ENCODE peak calls at places on chromosomes 6 and 20, in ten cellular contexts. One of them, this sample, is unnamed.

GRCh38 chr6:82363368-82364086 is at the start of gene TPBG:
- DNase-seq in AG04449: no peak
- DNase-seq in HepG2: peak
- DNase-seq in A549: peak
- DNase-seq in AG10803: peak
- DNase-seq in astrocyte of the spinal cord: peak
- DNase-seq in right lobe of liver: peak
- DNase-seq in Peyer's patch: peak
- DNase-seq in mesothelial cell of epicardium: peak
- DNase-seq in B cell: no peak
- DNase-seq in this sample: peak

GRCh38 chr6:53659458-53659857 is 6.1 kb downstream of the KLHL31 start:
- DNase-seq in AG04449: no peak
- DNase-seq in HepG2: no peak
- DNase-seq in A549: no peak
- DNase-seq in AG10803: no peak
- DNase-seq in astrocyte of the spinal cord: no peak
- DNase-seq in right lobe of liver: no peak
- DNase-seq in Peyer's patch: no peak
- DNase-seq in mesothelial cell of epicardium: no peak
- DNase-seq in B cell: no peak
- DNase-seq in this sample: no peak

GRCh38 chr6:169763308-169763707 is 11.9 kb downstream of the ERMARD start:
- DNase-seq in AG04449: no peak
- DNase-seq in HepG2: no peak
- DNase-seq in A549: no peak
- DNase-seq in AG10803: no peak
- DNase-seq in astrocyte of the spinal cord: no peak
- DNase-seq in right lobe of liver: peak
- DNase-seq in Peyer's patch: no peak
- DNase-seq in mesothelial cell of epicardium: no peak
- DNase-seq in B cell: no peak
- DNase-seq in this sample: no peak

GRCh38 chr6:43944908-43945777 is 175.1 kb downstream of the VEGFA start:
- DNase-seq in AG04449: no peak
- DNase-seq in HepG2: no peak
- DNase-seq in A549: no peak
- DNase-seq in AG10803: peak
- DNase-seq in astrocyte of the spinal cord: no peak
- DNase-seq in right lobe of liver: no peak
- DNase-seq in Peyer's patch: no peak
- DNase-seq in mesothelial cell of epicardium: no peak
- DNase-seq in B cell: no peak
- DNase-seq in this sample: no peak

GRCh38 chr20:49935746-49936152 is 448 bp upstream of the RNF114 start:
- DNase-seq in AG04449: no peak
- DNase-seq in HepG2: no peak
- DNase-seq in A549: no peak
- DNase-seq in AG10803: no peak
- DNase-seq in astrocyte of the spinal cord: no peak
- DNase-seq in right lobe of liver: peak
- DNase-seq in Peyer's patch: no peak
- DNase-seq in mesothelial cell of epicardium: no peak
- DNase-seq in B cell: no peak
- DNase-seq in this sample: no peak

GRCh38 chr6:151675746-151676459 is 131.6 kb upstream of the ESR1 start:
- DNase-seq in AG04449: no peak
- DNase-seq in HepG2: peak
- DNase-seq in A549: peak
- DNase-seq in AG10803: no peak
- DNase-seq in astrocyte of the spinal cord: peak
- DNase-seq in right lobe of liver: peak
- DNase-seq in Peyer's patch: peak
- DNase-seq in mesothelial cell of epicardium: no peak
- DNase-seq in B cell: peak
- DNase-seq in this sample: no peak

GRCh38 chr6:5379647-5380242 is 118.4 kb downstream of the FARS2 start:
- DNase-seq in AG04449: no peak
- DNase-seq in HepG2: peak
- DNase-seq in A549: peak
- DNase-seq in AG10803: peak
- DNase-seq in astrocyte of the spinal cord: peak
- DNase-seq in right lobe of liver: no peak
- DNase-seq in Peyer's patch: peak
- DNase-seq in mesothelial cell of epicardium: no peak
- DNase-seq in B cell: peak
- DNase-seq in this sample: no peak

GRCh38 chr6:100346203-100346602 is 118.5 kb downstream of the SIM1 start:
- DNase-seq in AG04449: no peak
- DNase-seq in HepG2: no peak
- DNase-seq in A549: no peak
- DNase-seq in AG10803: peak
- DNase-seq in astrocyte of the spinal cord: peak
- DNase-seq in right lobe of liver: no peak
- DNase-seq in Peyer's patch: no peak
- DNase-seq in mesothelial cell of epicardium: no peak
- DNase-seq in B cell: no peak
- DNase-seq in this sample: no peak

GRCh38 chr6:42046491-42047219 is 3.7 kb upstream of the TAF8 start:
- DNase-seq in AG04449: no peak
- DNase-seq in HepG2: no peak
- DNase-seq in A549: no peak
- DNase-seq in AG10803: peak
- DNase-seq in astrocyte of the spinal cord: peak
- DNase-seq in right lobe of liver: no peak
- DNase-seq in Peyer's patch: no peak
- DNase-seq in mesothelial cell of epicardium: no peak
- DNase-seq in B cell: no peak
- DNase-seq in this sample: no peak

GRCh38 chr20:37939701-37940151 is 36.8 kb downstream of the VSTM2L start:
- DNase-seq in AG04449: no peak
- DNase-seq in HepG2: no peak
- DNase-seq in A549: no peak
- DNase-seq in AG10803: no peak
- DNase-seq in astrocyte of the spinal cord: no peak
- DNase-seq in right lobe of liver: no peak
- DNase-seq in Peyer's patch: peak
- DNase-seq in mesothelial cell of epicardium: no peak
- DNase-seq in B cell: no peak
- DNase-seq in this sample: peak

GRCh38 chr20:48425776-48426175 is 402.0 kb downstream of the PREX1 start:
- DNase-seq in AG04449: no peak
- DNase-seq in HepG2: no peak
- DNase-seq in A549: no peak
- DNase-seq in AG10803: no peak
- DNase-seq in astrocyte of the spinal cord: no peak
- DNase-seq in right lobe of liver: no peak
- DNase-seq in Peyer's patch: no peak
- DNase-seq in mesothelial cell of epicardium: no peak
- DNase-seq in B cell: no peak
- DNase-seq in this sample: no peak

GRCh38 chr6:47031656-47032055 is 10.5 kb downstream of the ADGRF1 start:
- DNase-seq in AG04449: no peak
- DNase-seq in HepG2: no peak
- DNase-seq in A549: no peak
- DNase-seq in AG10803: no peak
- DNase-seq in astrocyte of the spinal cord: no peak
- DNase-seq in right lobe of liver: no peak
- DNase-seq in Peyer's patch: no peak
- DNase-seq in mesothelial cell of epicardium: no peak
- DNase-seq in B cell: no peak
- DNase-seq in this sample: no peak
- TF ChIP-seq CTCF in AG04449: no peak
- TF ChIP-seq CTCF in HepG2: no peak
- TF ChIP-seq CTCF in A549: no peak
- TF ChIP-seq CTCF in AG10803: no peak
- TF ChIP-seq CTCF in astrocyte of the spinal cord: no peak
- TF ChIP-seq CTCF in right lobe of liver: no peak
- TF ChIP-seq CTCF in Peyer's patch: no peak
- TF ChIP-seq CTCF in mesothelial cell of epicardium: no peak
- TF ChIP-seq CTCF in B cell: no peak
- TF ChIP-seq CTCF in this sample: no peak

GRCh38 chr6:157823523-157824370 is 701 bp downstream of the SNX9 start:
- DNase-seq in AG04449: no peak
- DNase-seq in HepG2: peak
- DNase-seq in A549: peak
- DNase-seq in AG10803: peak
- DNase-seq in astrocyte of the spinal cord: peak
- DNase-seq in right lobe of liver: peak
- DNase-seq in Peyer's patch: peak
- DNase-seq in mesothelial cell of epicardium: peak
- DNase-seq in B cell: peak
- DNase-seq in this sample: no peak

GRCh38 chr6:157822221-157823000 is 635 bp upstream of the SNX9 start:
- DNase-seq in AG04449: no peak
- DNase-seq in HepG2: no peak
- DNase-seq in A549: peak
- DNase-seq in AG10803: peak
- DNase-seq in astrocyte of the spinal cord: no peak
- DNase-seq in right lobe of liver: peak
- DNase-seq in Peyer's patch: peak
- DNase-seq in mesothelial cell of epicardium: peak
- DNase-seq in B cell: no peak
- DNase-seq in this sample: no peak

GRCh38 chr6:157821342-157822033 is 1.6 kb upstream of the SNX9 start:
- DNase-seq in AG04449: no peak
- DNase-seq in HepG2: no peak
- DNase-seq in A549: no peak
- DNase-seq in AG10803: no peak
- DNase-seq in astrocyte of the spinal cord: no peak
- DNase-seq in right lobe of liver: no peak
- DNase-seq in Peyer's patch: no peak
- DNase-seq in mesothelial cell of epicardium: no peak
- DNase-seq in B cell: no peak
- DNase-seq in this sample: no peak

GRCh38 chr6:157825243-157825904 is 2.3 kb downstream of the SNX9 start:
- DNase-seq in AG04449: no peak
- DNase-seq in HepG2: peak
- DNase-seq in A549: no peak
- DNase-seq in AG10803: no peak
- DNase-seq in astrocyte of the spinal cord: peak
- DNase-seq in right lobe of liver: no peak
- DNase-seq in Peyer's patch: no peak
- DNase-seq in mesothelial cell of epicardium: no peak
- DNase-seq in B cell: no peak
- DNase-seq in this sample: no peak

DNA sequence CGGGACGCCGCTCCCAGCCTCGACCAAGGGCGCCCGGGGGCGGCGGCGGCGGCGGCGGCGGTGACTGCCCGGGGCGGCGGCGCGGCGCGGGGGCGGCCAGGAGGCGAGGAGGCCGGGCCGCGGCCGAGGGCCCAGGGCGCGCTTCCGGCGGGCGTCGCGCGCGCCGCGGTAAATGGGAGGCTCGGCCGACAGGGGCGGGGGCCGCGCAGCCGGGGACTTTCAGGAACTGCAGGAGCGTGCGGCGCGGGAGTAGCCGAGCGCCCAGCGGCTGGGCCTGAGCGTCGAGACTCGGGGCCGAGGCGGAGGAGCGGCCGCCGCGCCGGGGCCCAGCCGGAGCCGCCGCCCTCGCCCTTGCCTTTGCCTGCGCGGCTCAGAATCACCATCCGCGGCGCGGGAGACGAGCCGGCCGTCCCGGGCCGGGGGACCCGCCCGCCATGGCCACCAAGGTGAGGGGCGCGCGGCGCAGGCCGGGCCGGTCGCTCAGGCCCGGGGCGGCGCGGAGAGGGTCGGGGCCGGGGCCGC is at the start of gene SNX9:
- DNase-seq in AG04449: no peak
- DNase-seq in HepG2: peak
- DNase-seq in A549: peak
- DNase-seq in AG10803: peak
- DNase-seq in astrocyte of the spinal cord: peak
- DNase-seq in right lobe of liver: peak
- DNase-seq in Peyer's patch: peak
- DNase-seq in mesothelial cell of epicardium: peak
- DNase-seq in B cell: peak
- DNase-seq in this sample: peak
- TF ChIP-seq CTCF in AG04449: no peak
- TF ChIP-seq CTCF in HepG2: no peak
- TF ChIP-seq CTCF in A549: no peak
- TF ChIP-seq CTCF in AG10803: no peak
- TF ChIP-seq CTCF in astrocyte of the spinal cord: no peak
- TF ChIP-seq CTCF in right lobe of liver: no peak
- TF ChIP-seq CTCF in Peyer's patch: no peak
- TF ChIP-seq CTCF in mesothelial cell of epicardium: no peak
- TF ChIP-seq CTCF in B cell: no peak
- TF ChIP-seq CTCF in this sample: no peak

GRCh38 chr6:127765949-127766348 is 134.9 kb downstream of the THEMIS start:
- DNase-seq in AG04449: no peak
- DNase-seq in HepG2: no peak
- DNase-seq in A549: no peak
- DNase-seq in AG10803: no peak
- DNase-seq in astrocyte of the spinal cord: no peak
- DNase-seq in right lobe of liver: no peak
- DNase-seq in Peyer's patch: no peak
- DNase-seq in mesothelial cell of epicardium: no peak
- DNase-seq in B cell: no peak
- DNase-seq in this sample: no peak

GRCh38 chr6:127768223-127768622 is 132.6 kb downstream of the THEMIS start:
- DNase-seq in AG04449: no peak
- DNase-seq in HepG2: no peak
- DNase-seq in A549: no peak
- DNase-seq in AG10803: no peak
- DNase-seq in astrocyte of the spinal cord: no peak
- DNase-seq in right lobe of liver: no peak
- DNase-seq in Peyer's patch: no peak
- DNase-seq in mesothelial cell of epicardium: no peak
- DNase-seq in B cell: no peak
- DNase-seq in this sample: no peak

DNA sequence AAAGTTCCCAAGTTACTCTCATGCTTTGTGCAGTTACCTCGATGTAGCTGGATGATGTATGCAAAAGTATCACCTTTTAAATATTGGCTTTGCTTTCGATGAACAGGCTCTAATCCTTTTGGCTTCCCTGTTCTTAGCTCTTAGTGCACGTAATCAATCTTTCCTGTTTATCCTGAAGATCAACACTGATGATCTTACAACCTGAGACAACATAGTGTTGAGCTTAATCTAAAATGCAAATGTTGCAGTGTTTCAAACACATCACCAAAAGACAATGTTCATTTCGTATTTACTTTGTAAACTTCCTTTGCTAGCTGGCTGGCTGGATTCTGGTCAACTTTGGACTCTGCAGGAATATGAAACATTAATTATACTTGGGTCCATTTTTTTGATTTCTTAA is 132.1 kb downstream of the THEMIS start:
- DNase-seq in AG04449: no peak
- DNase-seq in HepG2: no peak
- DNase-seq in A549: no peak
- DNase-seq in AG10803: no peak
- DNase-seq in astrocyte of the spinal cord: no peak
- DNase-seq in right lobe of liver: no peak
- DNase-seq in Peyer's patch: no peak
- DNase-seq in mesothelial cell of epicardium: no peak
- DNase-seq in B cell: no peak
- DNase-seq in this sample: no peak
- TF ChIP-seq CTCF in AG04449: no peak
- TF ChIP-seq CTCF in HepG2: no peak
- TF ChIP-seq CTCF in A549: no peak
- TF ChIP-seq CTCF in AG10803: no peak
- TF ChIP-seq CTCF in astrocyte of the spinal cord: no peak
- TF ChIP-seq CTCF in right lobe of liver: no peak
- TF ChIP-seq CTCF in Peyer's patch: no peak
- TF ChIP-seq CTCF in mesothelial cell of epicardium: no peak
- TF ChIP-seq CTCF in B cell: no peak
- TF ChIP-seq CTCF in this sample: no peak

GRCh38 chr20:33262658-33263065 is 20.4 kb upstream of the BPIFB1 start:
- DNase-seq in AG04449: no peak
- DNase-seq in HepG2: peak
- DNase-seq in A549: no peak
- DNase-seq in AG10803: peak
- DNase-seq in astrocyte of the spinal cord: peak
- DNase-seq in right lobe of liver: no peak
- DNase-seq in Peyer's patch: no peak
- DNase-seq in mesothelial cell of epicardium: no peak
- DNase-seq in B cell: no peak
- DNase-seq in this sample: no peak
- TF ChIP-seq CTCF in AG04449: peak
- TF ChIP-seq CTCF in HepG2: peak
- TF ChIP-seq CTCF in A549: peak
- TF ChIP-seq CTCF in AG10803: peak
- TF ChIP-seq CTCF in astrocyte of the spinal cord: peak
- TF ChIP-seq CTCF in right lobe of liver: peak
- TF ChIP-seq CTCF in Peyer's patch: no peak
- TF ChIP-seq CTCF in mesothelial cell of epicardium: no peak
- TF ChIP-seq CTCF in B cell: no peak
- TF ChIP-seq CTCF in this sample: peak